ENCODE peak calls at places on chromosomes 1 and 21, in six cellular contexts. A is DMS153; L is foreskin keratinocyte; N is stimulated activated effector memory CD8-positive, alpha-beta T cell treated with anti-CD3 and anti-CD28 coated beads, Interleukin-12 subunit alpha, Interleukin-12 subunit beta, amount 100 ng/mL, for 72 hours; G is left lobe of liver; H is stimulated activated CD8-positive, alpha-beta memory T cell treated with anti-CD3 and anti-CD28 coated beads, Interleukin-7, amount 100 ng/mL, for 24 hours. S is an unnamed sample.

GRCh38 chr21:45351526-45352275 is 53.3 kb upstream of the COL18A1 start:
- DNase-seq in A (no peak), L (no peak), N (no peak), G (no peak), H (no peak), S (no peak)

GRCh38 chr1:160971618-160972056 is 17.0 kb upstream of the ITLN2 start:
- DNase-seq in A (no peak), L (peak; percentile 80), N (no peak), G (no peak), H (no peak), S (no peak)

GRCh38 chr1:44655609-44656008 is 18.7 kb downstream of the TMEM53 start:
- DNase-seq in A (no peak), L (no peak), N (no peak), G (no peak), H (no peak), S (no peak)

GRCh38 chr21:43942201-43942600 is 69.9 kb upstream of the TRAPPC10 start:
- DNase-seq in A (no peak), L (no peak), N (no peak), G (no peak), H (no peak), S (no peak)

GRCh38 chr1:15151377-15151806 is 2.2 kb upstream of the TMEM51 start:
- DNase-seq in A (no peak), L (no peak), N (no peak), G (no peak), H (no peak), S (no peak)

GRCh38 chr21:41764558-41765392 is 2.1 kb downstream of the RIPK4 start:
- DNase-seq in A (no peak), L (peak; percentile 45), N (no peak), G (peak; percentile 67), H (no peak), S (no peak)

GRCh38 chr1:178772952-178773351 is 47.9 kb downstream of the RALGPS2 start:
- DNase-seq in A (no peak), L (no peak), N (no peak), G (no peak), H (no peak), S (no peak)

GRCh38 chr21:28798798-28799197 is 193.9 kb downstream of the LTN1 start:
- DNase-seq in A (no peak), L (no peak), N (no peak), G (peak; percentile 50), H (no peak), S (no peak)

GRCh38 chr1:167694691-167695090 is 27.1 kb upstream of the MPZL1 start:
- DNase-seq in A (no peak), L (no peak), N (no peak), G (no peak), H (no peak), S (no peak)

GRCh38 chr1:41365772-41366427 is 4.7 kb downstream of the FOXO6 start:
- DNase-seq in A (peak; percentile 93), L (no peak), N (no peak), G (no peak), H (no peak), S (no peak)